ENCODE peak calls at places on chromosomes 2 and 18, in nine cellular contexts. One of them, this sample, is unnamed.

GRCh38 chr2:50952596-50952995 is 79.3 kb downstream of the NRXN1 start:
- DNase-seq in GM13977: no peak
- DNase-seq in nephron progenitor cell: no peak
- DNase-seq in endothelial cell: no peak
- DNase-seq in ovary: no peak
- DNase-seq in AG09309: no peak
- DNase-seq in colonic mucosa: no peak
- DNase-seq in bronchial epithelial cell: peak; percentile 84
- DNase-seq in brain microvascular endothelial cell: peak; percentile 69
- DNase-seq in this sample: no peak

GRCh38 chr2:134431837-134432437 is 178.1 kb downstream of the MGAT5 start:
- DNase-seq in brain microvascular endothelial cell: no peak
- DNase-seq in nephron progenitor cell: no peak
- DNase-seq in GM13977: no peak
- DNase-seq in bronchial epithelial cell: peak; percentile 81
- DNase-seq in AG09309: no peak
- DNase-seq in colonic mucosa: no peak
- DNase-seq in endothelial cell: no peak
- DNase-seq in ovary: no peak
- DNase-seq in this sample: no peak

GRCh38 chr2:96945011-96945410 is 41.4 kb downstream of the FAM178B start:
- DNase-seq in endothelial cell: no peak
- DNase-seq in colonic mucosa: no peak
- DNase-seq in bronchial epithelial cell: no peak
- DNase-seq in nephron progenitor cell: no peak
- DNase-seq in GM13977: no peak
- DNase-seq in AG09309: no peak
- DNase-seq in brain microvascular endothelial cell: no peak
- DNase-seq in ovary: no peak
- DNase-seq in this sample: no peak

GRCh38 chr2:230258483-230258882 is 32.9 kb downstream of the SP140 start:
- DNase-seq in bronchial epithelial cell: no peak
- DNase-seq in endothelial cell: no peak
- DNase-seq in colonic mucosa: no peak
- DNase-seq in brain microvascular endothelial cell: no peak
- DNase-seq in AG09309: no peak
- DNase-seq in nephron progenitor cell: no peak
- DNase-seq in GM13977: no peak
- DNase-seq in ovary: no peak
- DNase-seq in this sample: no peak

GRCh38 chr2:46798041-46798440 is 117.6 kb downstream of the MCFD2 start:
- DNase-seq in nephron progenitor cell: no peak
- DNase-seq in colonic mucosa: no peak
- DNase-seq in GM13977: no peak
- DNase-seq in AG09309: no peak
- DNase-seq in ovary: no peak
- DNase-seq in bronchial epithelial cell: no peak
- DNase-seq in endothelial cell: no peak
- DNase-seq in brain microvascular endothelial cell: no peak
- DNase-seq in this sample: no peak

GRCh38 chr2:132703396-132703795 is 33.4 kb upstream of the LYPD1 start:
- DNase-seq in brain microvascular endothelial cell: peak; percentile 58
- DNase-seq in nephron progenitor cell: no peak
- DNase-seq in colonic mucosa: no peak
- DNase-seq in GM13977: no peak
- DNase-seq in bronchial epithelial cell: no peak
- DNase-seq in ovary: no peak
- DNase-seq in AG09309: no peak
- DNase-seq in endothelial cell: no peak
- DNase-seq in this sample: peak; percentile 38

GRCh38 chr2:207202645-207203044 is 36.9 kb upstream of the KLF7 start:
- DNase-seq in bronchial epithelial cell: peak; percentile 51
- DNase-seq in brain microvascular endothelial cell: peak; percentile 46
- DNase-seq in colonic mucosa: no peak
- DNase-seq in endothelial cell: peak; percentile 63
- DNase-seq in GM13977: no peak
- DNase-seq in ovary: no peak
- DNase-seq in nephron progenitor cell: peak; percentile 77
- DNase-seq in AG09309: no peak
- DNase-seq in this sample: no peak

GRCh38 chr18:34723143-34723542 is 13.0 kb downstream of the DTNA start:
- DNase-seq in brain microvascular endothelial cell: no peak
- DNase-seq in endothelial cell: no peak
- DNase-seq in ovary: no peak
- DNase-seq in GM13977: no peak
- DNase-seq in bronchial epithelial cell: no peak
- DNase-seq in nephron progenitor cell: no peak
- DNase-seq in AG09309: no peak
- DNase-seq in colonic mucosa: no peak
- DNase-seq in this sample: no peak

GRCh38 chr18:77853859-77854258 is 604.2 kb downstream of the GALR1 start:
- DNase-seq in bronchial epithelial cell: no peak
- DNase-seq in brain microvascular endothelial cell: no peak
- DNase-seq in ovary: no peak
- DNase-seq in GM13977: no peak
- DNase-seq in colonic mucosa: no peak
- DNase-seq in nephron progenitor cell: no peak
- DNase-seq in AG09309: no peak
- DNase-seq in endothelial cell: no peak
- DNase-seq in this sample: no peak

GRCh38 chr18:58776084-58776483 is 88.6 kb upstream of the ZNF532 start:
- DNase-seq in GM13977: no peak
- DNase-seq in nephron progenitor cell: no peak
- DNase-seq in bronchial epithelial cell: peak; percentile 34
- DNase-seq in endothelial cell: no peak
- DNase-seq in AG09309: no peak
- DNase-seq in brain microvascular endothelial cell: no peak
- DNase-seq in colonic mucosa: no peak
- DNase-seq in ovary: no peak
- DNase-seq in this sample: no peak

GRCh38 chr2:28344756-28345291 is 47.8 kb upstream of the FOSL2 start:
- DNase-seq in endothelial cell: no peak
- DNase-seq in AG09309: no peak
- DNase-seq in GM13977: no peak
- DNase-seq in brain microvascular endothelial cell: no peak
- DNase-seq in colonic mucosa: no peak
- DNase-seq in nephron progenitor cell: no peak
- DNase-seq in bronchial epithelial cell: no peak
- DNase-seq in ovary: no peak
- DNase-seq in this sample: no peak

GRCh38 chr2:46225150-46225480 is 72.1 kb upstream of the EPAS1 start:
- DNase-seq in AG09309: no peak
- DNase-seq in endothelial cell: no peak
- DNase-seq in brain microvascular endothelial cell: no peak
- DNase-seq in colonic mucosa: no peak
- DNase-seq in bronchial epithelial cell: no peak
- DNase-seq in GM13977: no peak
- DNase-seq in ovary: no peak
- DNase-seq in nephron progenitor cell: no peak
- DNase-seq in this sample: no peak

GRCh38 chr2:154402138-154402714 is 296.3 kb upstream of the KCNJ3 start:
- DNase-seq in nephron progenitor cell: no peak
- DNase-seq in brain microvascular endothelial cell: peak; percentile 0
- DNase-seq in endothelial cell: no peak
- DNase-seq in AG09309: no peak
- DNase-seq in ovary: no peak
- DNase-seq in GM13977: no peak
- DNase-seq in bronchial epithelial cell: peak; percentile 43
- DNase-seq in colonic mucosa: no peak
- DNase-seq in this sample: no peak

GRCh38 chr2:56464613-56465012 is 280.8 kb downstream of the CCDC85A start:
- DNase-seq in bronchial epithelial cell: no peak
- DNase-seq in brain microvascular endothelial cell: no peak
- DNase-seq in AG09309: no peak
- DNase-seq in ovary: no peak
- DNase-seq in colonic mucosa: no peak
- DNase-seq in GM13977: no peak
- DNase-seq in endothelial cell: no peak
- DNase-seq in nephron progenitor cell: no peak
- DNase-seq in this sample: no peak

GRCh38 chr2:216486708-216487107 is 11.9 kb upstream of the RPL37A start:
- DNase-seq in brain microvascular endothelial cell: no peak
- DNase-seq in ovary: no peak
- DNase-seq in endothelial cell: no peak
- DNase-seq in bronchial epithelial cell: no peak
- DNase-seq in GM13977: no peak
- DNase-seq in nephron progenitor cell: no peak
- DNase-seq in AG09309: no peak
- DNase-seq in colonic mucosa: no peak
- DNase-seq in this sample: no peak

GRCh38 chr2:96506016-96506906 is 1.1 kb upstream of the NEURL3 start:
- DNase-seq in nephron progenitor cell: no peak
- DNase-seq in ovary: no peak
- DNase-seq in brain microvascular endothelial cell: no peak
- DNase-seq in AG09309: no peak
- DNase-seq in bronchial epithelial cell: no peak
- DNase-seq in colonic mucosa: no peak
- DNase-seq in GM13977: no peak
- DNase-seq in endothelial cell: peak; percentile 2
- DNase-seq in this sample: no peak

GRCh38 chr2:145598434-145598833 is 1078.5 kb upstream of the ZEB2 start:
- DNase-seq in endothelial cell: no peak
- DNase-seq in ovary: no peak
- DNase-seq in GM13977: no peak
- DNase-seq in brain microvascular endothelial cell: peak; percentile 61
- DNase-seq in nephron progenitor cell: no peak
- DNase-seq in AG09309: peak; percentile 17
- DNase-seq in colonic mucosa: no peak
- DNase-seq in bronchial epithelial cell: peak; percentile 86
- DNase-seq in this sample: no peak

GRCh38 chr2:107932483-107932882 is 53.8 kb upstream of the SLC5A7 start:
- DNase-seq in nephron progenitor cell: no peak
- DNase-seq in endothelial cell: no peak
- DNase-seq in bronchial epithelial cell: peak; percentile 65
- DNase-seq in AG09309: no peak
- DNase-seq in ovary: no peak
- DNase-seq in colonic mucosa: no peak
- DNase-seq in GM13977: no peak
- DNase-seq in brain microvascular endothelial cell: peak; percentile 57
- DNase-seq in this sample: no peak

DNA sequence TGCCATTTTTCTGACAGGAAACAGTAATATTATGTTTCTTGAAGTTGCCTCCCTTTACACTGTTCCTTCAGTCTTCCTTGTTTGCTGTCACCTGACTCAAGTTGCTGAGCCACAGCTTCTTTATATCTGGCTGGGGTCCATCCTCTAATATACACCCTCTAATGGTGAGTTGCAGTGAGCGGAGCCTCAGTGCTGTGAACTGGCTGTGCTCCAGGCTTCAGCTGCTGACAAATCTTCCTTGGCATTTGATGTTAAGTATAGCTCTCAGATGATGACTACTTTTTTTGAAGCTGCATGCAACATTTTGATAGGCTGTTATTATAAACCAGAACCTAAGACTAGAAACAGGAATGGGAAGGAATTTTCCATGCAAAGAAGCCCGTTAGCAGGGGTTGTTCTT is 366.7 kb downstream of the NUP35 start:
- DNase-seq in bronchial epithelial cell: peak; percentile 29
- DNase-seq in endothelial cell: no peak
- DNase-seq in brain microvascular endothelial cell: peak; percentile 87
- DNase-seq in AG09309: no peak
- DNase-seq in ovary: no peak
- DNase-seq in colonic mucosa: no peak
- DNase-seq in nephron progenitor cell: no peak
- DNase-seq in GM13977: no peak
- DNase-seq in this sample: no peak
- TF ChIP-seq CTCF in bronchial epithelial cell: no peak
- TF ChIP-seq CTCF in endothelial cell: no peak
- TF ChIP-seq CTCF in brain microvascular endothelial cell: peak; percentile 31
- TF ChIP-seq CTCF in AG09309: no peak
- TF ChIP-seq CTCF in ovary: no peak
- TF ChIP-seq CTCF in colonic mucosa: no peak
- TF ChIP-seq CTCF in nephron progenitor cell: no peak
- TF ChIP-seq CTCF in GM13977: no peak
- TF ChIP-seq CTCF in this sample: no peak

DNA sequence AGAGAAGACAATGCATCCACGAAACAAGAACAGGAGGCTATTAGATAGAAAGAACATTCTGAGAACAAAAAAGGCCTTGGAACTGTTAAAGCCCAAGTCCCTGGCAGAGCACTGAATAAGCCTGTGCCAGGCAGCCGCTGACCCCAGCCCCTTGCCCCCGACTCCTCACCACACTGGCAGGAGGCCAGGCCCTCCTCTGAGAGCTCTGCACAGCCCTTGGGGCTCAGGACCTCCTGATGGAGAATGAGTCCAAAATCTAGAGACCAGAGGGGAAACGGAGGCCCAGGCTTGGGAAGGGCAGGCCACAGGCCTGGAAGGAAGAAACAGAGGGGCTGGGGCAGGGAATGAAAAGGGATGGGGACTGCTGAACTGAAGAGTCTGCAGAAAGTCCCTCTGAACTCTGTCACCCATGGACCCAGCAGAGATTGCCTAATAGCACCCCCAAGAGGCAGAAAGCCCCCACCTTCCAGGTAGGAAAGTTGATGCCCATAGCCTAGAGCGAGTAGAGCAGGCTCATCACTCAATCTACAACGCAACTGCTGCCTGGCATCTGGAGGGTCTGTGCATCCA is 18.3 kb upstream of the TNS1 start:
- DNase-seq in ovary: peak; percentile 16
- DNase-seq in nephron progenitor cell: no peak
- DNase-seq in bronchial epithelial cell: no peak
- DNase-seq in colonic mucosa: no peak
- DNase-seq in endothelial cell: no peak
- DNase-seq in brain microvascular endothelial cell: no peak
- DNase-seq in AG09309: no peak
- DNase-seq in GM13977: no peak
- DNase-seq in this sample: no peak
- TF ChIP-seq CTCF in ovary: no peak
- TF ChIP-seq CTCF in nephron progenitor cell: no peak
- TF ChIP-seq CTCF in bronchial epithelial cell: no peak
- TF ChIP-seq CTCF in colonic mucosa: no peak
- TF ChIP-seq CTCF in endothelial cell: no peak
- TF ChIP-seq CTCF in brain microvascular endothelial cell: no peak
- TF ChIP-seq CTCF in AG09309: no peak
- TF ChIP-seq CTCF in GM13977: no peak
- TF ChIP-seq CTCF in this sample: no peak

DNA sequence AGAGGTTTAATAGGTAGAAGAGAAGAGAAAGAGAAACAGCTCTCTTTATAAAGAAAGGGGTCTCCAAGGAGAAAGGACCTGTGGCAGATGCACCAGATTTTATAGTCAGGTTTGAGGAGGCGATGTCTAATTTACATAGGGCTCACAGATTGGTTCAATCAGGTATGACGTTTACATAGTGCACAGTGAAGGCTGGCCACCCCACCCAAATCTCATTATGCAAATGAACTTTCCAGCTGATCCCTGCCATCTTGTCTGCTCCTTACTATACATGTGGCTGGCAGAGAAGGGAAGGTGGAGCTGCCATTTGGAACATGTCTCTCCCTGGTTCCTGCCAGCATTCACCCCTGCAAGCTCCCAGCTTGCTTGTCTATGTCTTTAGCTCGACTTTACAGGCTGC is 557.8 kb downstream of the SUCLG1 start:
- DNase-seq in ovary: no peak
- DNase-seq in brain microvascular endothelial cell: no peak
- DNase-seq in bronchial epithelial cell: no peak
- DNase-seq in endothelial cell: no peak
- DNase-seq in colonic mucosa: no peak
- DNase-seq in AG09309: no peak
- DNase-seq in nephron progenitor cell: no peak
- DNase-seq in GM13977: no peak
- DNase-seq in this sample: no peak
- TF ChIP-seq CTCF in ovary: no peak
- TF ChIP-seq CTCF in brain microvascular endothelial cell: no peak
- TF ChIP-seq CTCF in bronchial epithelial cell: no peak
- TF ChIP-seq CTCF in endothelial cell: no peak
- TF ChIP-seq CTCF in colonic mucosa: no peak
- TF ChIP-seq CTCF in AG09309: no peak
- TF ChIP-seq CTCF in nephron progenitor cell: no peak
- TF ChIP-seq CTCF in GM13977: no peak
- TF ChIP-seq CTCF in this sample: no peak

GRCh38 chr2:194550702-194551101 is 1106.3 kb upstream of the SLC39A10 start:
- DNase-seq in ovary: no peak
- DNase-seq in brain microvascular endothelial cell: no peak
- DNase-seq in bronchial epithelial cell: peak; percentile 33
- DNase-seq in colonic mucosa: no peak
- DNase-seq in endothelial cell: no peak
- DNase-seq in nephron progenitor cell: no peak
- DNase-seq in AG09309: no peak
- DNase-seq in GM13977: no peak
- DNase-seq in this sample: no peak
- TF ChIP-seq CTCF in ovary: no peak
- TF ChIP-seq CTCF in brain microvascular endothelial cell: no peak
- TF ChIP-seq CTCF in bronchial epithelial cell: no peak
- TF ChIP-seq CTCF in colonic mucosa: no peak
- TF ChIP-seq CTCF in endothelial cell: no peak
- TF ChIP-seq CTCF in nephron progenitor cell: no peak
- TF ChIP-seq CTCF in AG09309: no peak
- TF ChIP-seq CTCF in GM13977: no peak
- TF ChIP-seq CTCF in this sample: no peak

This sample was measured in AG09319.